ENCODE peak calls at places on chromosome 22, in four cellular contexts. G, U, B and Z are unnamed samples.

GRCh38 chr22:39239561-39240423 is 5.0 kb downstream of the PDGFB start:
- DNase-seq in G (no peak), U (no peak), B (no peak), Z (no peak)

GRCh38 chr22:19395276-19395675 is 36.3 kb downstream of the HIRA start:
- DNase-seq in G (no peak), U (no peak), B (no peak), Z (no peak)

GRCh38 chr22:44351685-44352377 is 39.1 kb upstream of the SHISAL1 start:
- DNase-seq in G (no peak), U (peak; percentile 95), B (no peak), Z (peak; percentile 86)

GRCh38 chr22:17191163-17191562 is 28.1 kb downstream of the ADA2 start:
- DNase-seq in G (no peak), U (peak; percentile 55), B (no peak), Z (no peak)

GRCh38 chr22:39658806-39659463 is 88.4 kb downstream of the CACNA1I start:
- DNase-seq in G (no peak), U (no peak), B (no peak), Z (no peak)

GRCh38 chr22:21918466-21919185 is 34.0 kb downstream of the PPM1F start:
- DNase-seq in G (no peak), U (no peak), B (no peak), Z (no peak)

GRCh38 chr22:17562906-17563870 is at the start of gene SLC25A18:
- DNase-seq in G (peak; percentile 9), U (no peak), B (peak; percentile 14), Z (no peak)

GRCh38 chr22:36331912-36332622 is 55.7 kb downstream of the MYH9 start:
- DNase-seq in G (peak; percentile 95), U (peak; percentile 49), B (no peak), Z (no peak)

GRCh38 chr22:46653596-46653995 is 33.4 kb downstream of the GRAMD4 start:
- DNase-seq in G (no peak), U (no peak), B (no peak), Z (no peak)

GRCh38 chr22:39149915-39150847 is 2.3 kb downstream of the CBX7 start:
- DNase-seq in G (peak; percentile 70), U (no peak), B (no peak), Z (no peak)

GRCh38 chr22:48528221-48528915 is 1299.3 kb downstream of the BRD1 start:
- DNase-seq in G (no peak), U (no peak), B (no peak), Z (no peak)

GRCh38 chr22:20738394-20739089 is 35.4 kb upstream of the SERPIND1 start:
- DNase-seq in G (no peak), U (no peak), B (no peak), Z (no peak)

GRCh38 chr22:20118572-20119020 is 1.6 kb upstream of the TRMT2A start:
- DNase-seq in G (peak; percentile 56), U (no peak), B (no peak), Z (no peak)

GRCh38 chr22:46063861-46064235 is 86.5 kb upstream of the PPARA start:
- DNase-seq in G (peak; percentile 35), U (no peak), B (no peak), Z (no peak)

GRCh38 chr22:41517172-41518047 is 26.9 kb downstream of the POLR3H start:
- DNase-seq in G (no peak), U (peak; percentile 46), B (peak; percentile 57), Z (no peak)

GRCh38 chr22:49948573-49948957 is 12.0 kb upstream of the PIM3 start:
- DNase-seq in G (no peak), U (no peak), B (no peak), Z (no peak)

GRCh38 chr22:49948958-49949913 is 11.3 kb upstream of the PIM3 start:
- DNase-seq in G (no peak), U (no peak), B (no peak), Z (no peak)

GRCh38 chr22:49947296-49947622 is 13.3 kb upstream of the PIM3 start:
- DNase-seq in G (no peak), U (no peak), B (no peak), Z (no peak)

GRCh38 chr22:49946612-49947295 is 13.8 kb upstream of the PIM3 start:
- DNase-seq in G (no peak), U (no peak), B (no peak), Z (no peak)

DNA sequence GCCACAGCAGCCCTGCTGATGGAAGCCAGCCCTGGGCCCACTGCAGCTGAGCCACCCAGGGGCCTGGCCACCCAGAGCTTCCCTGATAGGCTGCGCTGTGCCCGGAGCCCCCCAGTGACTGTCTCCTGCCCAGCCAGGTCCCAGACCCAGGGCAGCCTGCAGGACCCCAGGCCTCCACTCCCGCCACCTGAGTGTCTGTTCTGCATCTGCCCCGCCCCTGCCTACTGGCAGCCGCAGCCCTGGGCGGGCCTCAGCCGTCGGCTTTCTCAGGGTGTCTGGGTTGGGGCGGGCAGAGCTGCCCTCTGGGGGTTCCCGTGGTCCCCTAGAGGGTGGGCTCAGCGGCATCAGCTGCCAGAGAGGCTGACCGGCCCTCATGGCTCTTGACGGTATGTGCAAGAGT is 12.5 kb upstream of the PIM3 start:
- DNase-seq in G (no peak), U (no peak), B (no peak), Z (no peak)
- H3K27ac ChIP-seq in G (no peak overlapping the region), U (no peak overlapping the region), B (no peak overlapping the region), Z (no peak overlapping the region)

GRCh38 chr22:24543679-24544243 is 11.2 kb downstream of the GUCD1 start:
- DNase-seq in G (no peak), U (no peak), B (no peak), Z (no peak)
- H3K27ac ChIP-seq in G (no peak overlapping the region), U (no peak overlapping the region), B (no peak overlapping the region), Z (no peak overlapping the region)

DNA sequence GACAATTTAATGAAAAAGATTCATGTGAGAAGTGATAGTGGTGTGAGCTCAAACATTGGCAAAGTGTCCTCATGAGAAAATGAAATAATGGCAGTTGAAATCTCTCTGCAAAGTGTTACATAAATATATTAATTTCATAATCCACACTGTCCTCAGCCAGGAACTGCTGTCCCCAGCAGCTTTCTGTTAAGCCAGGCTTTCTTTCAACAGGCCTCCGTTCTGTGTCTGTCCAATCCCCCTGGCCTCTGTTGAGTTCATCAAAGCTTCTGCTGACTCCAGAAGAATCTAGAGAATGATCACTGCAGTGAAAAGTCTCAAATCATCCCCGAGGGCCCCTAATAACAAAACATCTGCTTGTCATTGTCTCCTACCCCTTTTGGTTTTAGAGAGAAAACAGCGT is 10.0 kb upstream of the ASCC2 start:
- DNase-seq in G (no peak), U (no peak), B (no peak), Z (no peak)
- H3K27ac ChIP-seq in G (no peak overlapping the region), U (no peak overlapping the region), B (no peak overlapping the region), Z (no peak overlapping the region)

GRCh38 chr22:35303029-35303624 is 3.4 kb downstream of the TOM1 start:
- DNase-seq in G (peak; percentile 46), U (no peak), B (no peak), Z (no peak)
- H3K27ac ChIP-seq in G (no peak overlapping the region), U (no peak overlapping the region), B (no peak overlapping the region), Z (no peak overlapping the region)